ENCODE peak calls at places on chromosomes 1 and 21, in nine cellular contexts. X is A673; W is A549; I is CD8-positive, alpha-beta T cell; Y is thoracic aorta; G is psoas muscle; M is astrocyte; C is transverse colon; A is ovary. L is an unnamed sample.

GRCh38 chr1:157086299-157086698 is 13.3 kb downstream of the ETV3L start:
- DNase-seq in Y (no peak), M (no peak), I (no peak), X (no peak), G (no peak), A (no peak), W (no peak), C (no peak), L (no peak)

GRCh38 chr21:37658994-37659458 is 257.2 kb downstream of the KCNJ6 start:
- DNase-seq in C (no peak), I (no peak), G (peak; percentile 38), M (peak; percentile 76), A (no peak), Y (peak; percentile 30), W (peak; percentile 79), X (no peak), L (no peak)

GRCh38 chr1:12617511-12617900 is 504 bp downstream of the DHRS3 start:
- DNase-seq in A (no peak), W (no peak), I (no peak), M (no peak), X (no peak), Y (no peak), C (peak; percentile 46), G (no peak), L (peak; percentile 53)

GRCh38 chr1:218339267-218339831 is 5.8 kb upstream of the TGFB2 start:
- DNase-seq in G (no peak), I (no peak), A (no peak), Y (no peak), M (peak; percentile 25), W (peak; percentile 58), X (peak; percentile 47), C (no peak), L (no peak)

GRCh38 chr21:19010996-19011395 is 607.4 kb upstream of the TMPRSS15 start:
- DNase-seq in W (no peak), G (no peak), M (no peak), Y (no peak), I (no peak), A (no peak), X (no peak), C (no peak), L (no peak)

GRCh38 chr1:15668089-15668754 is 15.9 kb upstream of the PLEKHM2 start:
- DNase-seq in A (no peak), I (no peak), M (no peak), Y (no peak), W (no peak), X (no peak), C (no peak), G (no peak), L (no peak)

GRCh38 chr1:56520202-56520601 is 59.2 kb downstream of the PLPP3 start:
- DNase-seq in A (no peak), C (no peak), I (no peak), M (no peak), X (peak; percentile 7), W (no peak), G (no peak), Y (no peak), L (no peak)

GRCh38 chr1:76073471-76073870 is 1.1 kb upstream of the ST6GALNAC3 start:
- DNase-seq in I (no peak), C (no peak), G (no peak), W (no peak), A (no peak), M (peak; percentile 87), Y (no peak), X (no peak), L (no peak)

GRCh38 chr1:150259758-150260669 is 2.4 kb downstream of the CA14 start:
- DNase-seq in G (no peak), A (peak; percentile 82), C (peak; percentile 66), X (peak; percentile 33), W (no peak), M (no peak), Y (no peak), I (no peak), L (peak; percentile 64)

GRCh38 chr1:188937965-188938551 is 1539.6 kb downstream of the BRINP3 start:
- DNase-seq in W (peak; percentile 17), X (peak; percentile 49), G (no peak), I (no peak), Y (no peak), M (peak; percentile 41), C (no peak), A (no peak), L (no peak)

GRCh38 chr21:28615276-28615675 is 377.4 kb downstream of the LTN1 start:
- DNase-seq in I (no peak), C (no peak), M (peak; percentile 88), A (no peak), G (no peak), W (no peak), X (peak; percentile 18), Y (no peak), L (no peak)

GRCh38 chr1:6603851-6604558 is 1.3 kb upstream of the KLHL21 start:
- DNase-seq in Y (peak; percentile 79), I (no peak), W (no peak), X (peak; percentile 22), M (peak; percentile 87), A (peak; percentile 76), C (peak; percentile 57), G (peak; percentile 82), L (peak; percentile 60)

GRCh38 chr1:13520985-13521384 is 7.2 kb upstream of the LRRC38 start:
- DNase-seq in W (no peak), C (no peak), A (no peak), G (no peak), Y (no peak), M (no peak), I (no peak), X (no peak), L (no peak)

GRCh38 chr1:44619261-44619900 is 54.9 kb downstream of the TMEM53 start:
- DNase-seq in C (no peak), W (no peak), A (no peak), G (no peak), X (no peak), Y (no peak), M (peak; percentile 75), I (no peak), L (no peak)

GRCh38 chr1:79633456-79633855 is 626.9 kb upstream of the ADGRL4 start:
- DNase-seq in A (no peak), C (no peak), I (no peak), X (no peak), M (peak; percentile 79), G (no peak), Y (no peak), W (no peak), L (no peak)

GRCh38 chr21:40950970-40951369 is 104.0 kb upstream of the DSCAM start:
- DNase-seq in M (no peak), W (no peak), C (no peak), G (no peak), Y (no peak), I (no peak), A (no peak), X (no peak), L (no peak)

GRCh38 chr1:77282187-77282865 is 507 bp downstream of the AK5 start:
- DNase-seq in G (peak; percentile 12), C (no peak), M (peak; percentile 21), A (no peak), X (peak; percentile 53), Y (no peak), W (peak; percentile 29), I (peak; percentile 12), L (no peak)

GRCh38 chr1:41730806-41731205 is 187.9 kb downstream of the HIVEP3 start:
- DNase-seq in A (no peak), G (no peak), X (no peak), Y (no peak), C (no peak), I (no peak), M (no peak), W (no peak), L (no peak)
- H3K4me1 ChIP-seq in A (no peaks in the 10 kb centered on the region), G (peaks cover 21% of the 10 kb centered on the region), X (no peaks in the 10 kb centered on the region), Y (peaks cover 3% of the 10 kb centered on the region), C (no peaks in the 10 kb centered on the region), I (peaks cover 29% of the 10 kb centered on the region), M (peaks cover 2% of the 10 kb centered on the region), W (no peaks in the 10 kb centered on the region), L (no peaks in the 10 kb centered on the region)

DNA sequence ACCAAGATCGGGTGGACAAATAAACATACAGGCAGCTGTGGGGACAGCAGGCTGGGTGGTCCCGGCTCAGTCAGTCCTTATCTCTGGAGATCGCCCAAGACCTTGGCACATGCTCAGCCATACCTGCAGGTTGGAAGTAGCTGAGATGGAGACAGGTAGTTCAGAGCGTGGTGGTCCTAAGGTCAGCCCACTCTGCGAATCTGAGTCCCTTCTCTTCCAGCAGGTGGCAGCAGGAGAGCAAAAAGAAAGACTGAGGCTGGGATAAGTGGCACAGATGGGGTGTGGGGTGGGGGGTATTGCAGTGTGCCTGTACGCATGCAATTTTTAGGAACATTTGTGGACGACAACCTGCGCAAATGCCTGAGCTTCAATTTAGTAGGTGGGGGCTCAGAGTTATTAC is 104.9 kb downstream of the TENT5C start:
- DNase-seq in A (no peak), W (no peak), X (peak; percentile 31), I (no peak), M (no peak), G (no peak), C (no peak), Y (no peak), L (no peak)
- TF ChIP-seq CTCF in A (no peak), W (peak; percentile 14), X (peak; percentile 68), I (no peak), M (peak; percentile 12), G (no peak), C (no peak), Y (no peak), L (no peak)

DNA sequence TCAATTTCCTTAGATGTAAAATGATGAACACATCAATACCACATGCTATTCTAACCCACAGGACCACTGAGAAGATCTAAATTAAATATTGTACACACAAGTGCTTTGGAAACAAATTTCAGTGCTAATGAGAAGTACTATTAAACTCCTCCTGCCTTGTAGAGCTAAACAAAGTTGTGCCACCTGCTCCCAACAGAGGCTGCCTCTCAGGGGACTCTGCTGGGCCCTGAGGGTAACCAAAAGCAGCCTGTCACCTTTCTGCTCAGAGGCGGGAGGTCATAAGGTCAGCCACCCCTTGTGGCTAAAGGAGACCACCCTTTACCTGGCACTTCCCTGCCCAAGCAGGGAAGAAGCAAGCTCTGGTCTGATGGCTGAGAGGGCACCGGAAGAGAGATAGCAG is 6.3 kb downstream of the SLC9A1 start:
- DNase-seq in C (no peak), M (no peak), A (no peak), G (no peak), W (no peak), X (no peak), I (no peak), Y (no peak), L (no peak)
- H3K4me1 ChIP-seq in C (peaks cover 57% of the 10 kb centered on the region), M (peaks cover 34% of the 10 kb centered on the region), A (peaks cover 13% of the 10 kb centered on the region), G (peaks cover 86% of the 10 kb centered on the region), W (peaks cover 32% of the 10 kb centered on the region), X (peaks cover 38% of the 10 kb centered on the region), I (peaks cover 47% of the 10 kb centered on the region), Y (peaks cover 36% of the 10 kb centered on the region), L (peaks cover 44% of the 10 kb centered on the region)

DNA sequence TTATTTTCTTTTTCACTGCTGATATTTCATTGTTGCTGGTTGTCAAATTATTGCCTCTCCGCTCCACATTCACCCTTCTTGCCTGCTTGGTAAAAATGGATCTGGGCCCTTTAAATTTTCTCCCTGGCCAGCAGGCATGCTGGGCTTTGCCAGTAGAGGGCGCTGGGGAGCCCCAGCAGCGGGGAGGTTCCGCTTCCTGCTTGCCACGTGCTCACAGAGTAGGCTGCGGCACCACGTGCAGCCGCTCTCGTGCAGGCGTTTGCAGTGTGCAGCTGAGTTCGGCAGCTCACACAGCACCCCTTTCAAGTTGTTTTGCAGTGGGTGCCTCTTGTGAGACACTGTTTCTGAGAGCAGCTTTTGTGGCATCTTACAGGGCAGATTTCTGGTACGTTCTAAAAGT is at the start of gene ACTL8:
- DNase-seq in C (no peak), X (peak; percentile 33), Y (no peak), M (no peak), W (peak; percentile 44), I (no peak), G (no peak), A (no peak), L (no peak)
- TF ChIP-seq CTCF in C (no peak), X (peak; percentile 43), Y (no peak), M (no peak), W (no peak), I (no peak), G (no peak), A (no peak), L (no peak)

GRCh38 chr1:154861607-154862094 is 8.4 kb downstream of the KCNN3 start:
- DNase-seq in M (peak; percentile 41), G (peak; percentile 63), W (no peak), Y (no peak), I (no peak), C (no peak), A (no peak), X (no peak), L (no peak)
- H3K4me1 ChIP-seq in M (peaks cover 37% of the 10 kb centered on the region), G (peaks cover 89% of the 10 kb centered on the region), W (no peaks in the 10 kb centered on the region), Y (no peaks in the 10 kb centered on the region), I (no peaks in the 10 kb centered on the region), C (no peaks in the 10 kb centered on the region), A (no peaks in the 10 kb centered on the region), X (no peaks in the 10 kb centered on the region), L (no peaks in the 10 kb centered on the region)

L was measured in mucosa of descending colon.